ENCODE peak calls at places on chromosomes 13 and 19, in four cellular contexts. U is AG04449, L is NCI-H524, K is aorta. B is an unnamed sample.

GRCh38 chr19:43997631-43998290 is 5.0 kb upstream of the ZNF230 start:
- DNase-seq in L (no peak), U (no peak), K (no peak), B (no peak)

GRCh38 chr19:4124638-4125037 is 716 bp upstream of the MAP2K2 start:
- DNase-seq in U (no peak), K (no peak), L (no peak), B (no peak)

GRCh38 chr19:50047686-50048085 is 21.9 kb downstream of the ZNF473 start:
- DNase-seq in U (no peak), L (no peak), K (no peak), B (no peak)

GRCh38 chr19:56191711-56192110 is 5.9 kb downstream of the ZSCAN5B start:
- DNase-seq in L (no peak), U (no peak), K (no peak), B (no peak)

GRCh38 chr19:4220188-4220587 is 9.1 kb upstream of the EBI3 start:
- DNase-seq in U (no peak), K (no peak), L (no peak), B (no peak)

GRCh38 chr19:56507446-56508281 is at the start of gene ZNF471:
- DNase-seq in U (peak; percentile 87), K (peak; percentile 99), L (peak; percentile 94), B (peak; percentile 95)

GRCh38 chr13:54607421-54607820 is 1578.8 kb downstream of the OLFM4 start:
- DNase-seq in L (no peak), K (no peak), U (no peak), B (no peak)

GRCh38 chr13:95485045-95485517 is 67.4 kb upstream of the CLDN10 start:
- DNase-seq in K (no peak), U (no peak), L (no peak), B (no peak)

GRCh38 chr19:45645631-45646344 is 6.6 kb upstream of the EML2 start:
- DNase-seq in U (no peak), K (peak; percentile 81), L (peak; percentile 96), B (peak; percentile 85)

GRCh38 chr13:50179977-50180376 is 164.7 kb downstream of the KCNRG start:
- DNase-seq in U (no peak), K (no peak), L (no peak), B (no peak)

GRCh38 chr13:30204564-30204963 is 102.8 kb downstream of the KATNAL1 start:
- DNase-seq in K (no peak), U (no peak), L (no peak), B (no peak)

GRCh38 chr19:3511506-3512251 is 5.6 kb downstream of the FZR1 start:
- DNase-seq in U (no peak), L (no peak), K (no peak), B (no peak)

GRCh38 chr13:40495620-40496001 is 170.8 kb downstream of the FOXO1 start:
- DNase-seq in U (no peak), K (no peak), L (no peak), B (no peak)

GRCh38 chr13:95355491-95355890 is 54.2 kb upstream of the ABCC4 start:
- DNase-seq in L (peak; percentile 12), K (no peak), U (peak; percentile 24), B (no peak)

GRCh38 chr19:3292958-3293529 is 68.6 kb downstream of the CELF5 start:
- DNase-seq in L (no peak), U (no peak), K (no peak), B (no peak)

GRCh38 chr19:34867631-34868030 is 59.1 kb upstream of the ZNF30 start:
- DNase-seq in L (no peak), U (no peak), K (no peak), B (no peak)

GRCh38 chr19:8561071-8561764 is 16.0 kb downstream of the MYO1F start:
- DNase-seq in U (no peak), L (no peak), K (no peak), B (no peak)

GRCh38 chr19:56566904-56567273 is 379 bp upstream of the ZNF470 start:
- DNase-seq in K (peak; percentile 70), L (no peak), U (no peak), B (peak; percentile 13)

GRCh38 chr19:2291185-2291751 is 9.3 kb upstream of the PEAK3 start:
- DNase-seq in K (peak; percentile 45), U (no peak), L (peak; percentile 80), B (peak; percentile 53)

GRCh38 chr13:22662771-22663170 is 518.0 kb upstream of the SGCG start:
- DNase-seq in U (no peak), K (no peak), L (no peak), B (no peak)

GRCh38 chr13:79466852-79467251 is 14.1 kb upstream of the NDFIP2 start:
- DNase-seq in K (no peak), U (no peak), L (no peak), B (no peak)

GRCh38 chr13:75760182-75760981 is 124.3 kb downstream of the LMO7 start:
- DNase-seq in L (no peak), K (no peak), U (no peak), B (peak; percentile 40)

GRCh38 chr13:40384976-40385857 is 281.2 kb downstream of the FOXO1 start:
- DNase-seq in L (no peak), U (no peak), K (no peak), B (no peak)

GRCh38 chr19:16875584-16876555 is 12.9 kb upstream of the F2RL3 start:
- DNase-seq in K (no peak), L (no peak), U (no peak), B (no peak)

GRCh38 chr19:3108775-3109174 is 14.6 kb downstream of the GNA11 start:
- DNase-seq in L (peak; percentile 17), K (peak; percentile 76), U (no peak), B (peak; percentile 4)

GRCh38 chr19:57276430-57276829 is 3.9 kb upstream of the ZNF460 start:
- DNase-seq in U (no peak), L (no peak), K (no peak), B (no peak)

GRCh38 chr13:113126265-113127150 is 3.9 kb downstream of the F10 start:
- DNase-seq in K (no peak), L (no peak), U (no peak), B (no peak)

GRCh38 chr13:105991622-105992254 is 543.7 kb downstream of the EFNB2 start:
- DNase-seq in L (no peak), U (peak; percentile 23), K (no peak), B (peak; percentile 82)

GRCh38 chr13:66312312-66313087 is 917.6 kb downstream of the PCDH9 start:
- DNase-seq in K (no peak), U (peak; percentile 90), L (no peak), B (no peak)

GRCh38 chr19:19134687-19135158 is 3.6 kb downstream of the TMEM161A start:
- DNase-seq in U (no peak), L (no peak), K (no peak), B (no peak)

GRCh38 chr13:111247552-111247951 is 72.9 kb upstream of the TEX29 start:
- DNase-seq in K (no peak), U (no peak), L (no peak), B (no peak)

GRCh38 chr19:18107235-18108083 is 9.9 kb downstream of the MAST3 start:
- DNase-seq in K (no peak), U (no peak), L (no peak), B (no peak)

GRCh38 chr19:36152061-36152885 is at the start of gene COX7A1:
- DNase-seq in L (no peak), K (peak; percentile 80), U (no peak), B (no peak)

GRCh38 chr19:2221250-2221831 is 14.8 kb downstream of the PLEKHJ1 start:
- DNase-seq in U (no peak), L (no peak), K (no peak), B (no peak)

GRCh38 chr13:31987535-31988170 is 43.9 kb upstream of the FRY start:
- DNase-seq in U (no peak), L (no peak), K (no peak), B (no peak)

GRCh38 chr13:50714886-50715285 is 128.6 kb downstream of the DLEU7 start:
- DNase-seq in U (no peak), K (no peak), L (peak; percentile 83), B (no peak)

B was measured in DMS 273 treated with DMSO at 0.1 percent for 48 hours.